ENCODE peak calls at places on chromosome 7, in eight cellular contexts. D is DMS 273 treated with DMSO at 0.1 percent for 48 hours, E is HS-5, O is PC-3, B is fibroblast of mammary gland, K is stomach, R is IMR-90, L is ELF-1. I is an unnamed sample.

GRCh38 chr7:5477723-5478531 is 54.3 kb upstream of the TNRC18 start:
- DNase-seq in L (peak; percentile 70), E (no peak), D (peak; percentile 96), K (no peak), R (no peak), B (no peak), O (no peak), I (peak; percentile 79)

GRCh38 chr7:157046681-157047080 is 36.2 kb upstream of the MNX1 start:
- DNase-seq in B (peak; percentile 39), R (peak; percentile 81), L (no peak), E (peak; percentile 2), K (no peak), D (no peak), O (peak; percentile 89), I (no peak)

GRCh38 chr7:30782690-30783089 is 11.5 kb downstream of the MINDY4 start:
- DNase-seq in K (no peak), L (no peak), D (no peak), E (no peak), B (no peak), O (no peak), R (no peak), I (no peak)

GRCh38 chr7:136874393-136875032 is 6.1 kb downstream of the CHRM2 start:
- DNase-seq in R (peak; percentile 73), O (peak; percentile 55), L (no peak), D (no peak), K (no peak), E (no peak), B (peak; percentile 21), I (peak; percentile 76)

GRCh38 chr7:1671876-1672451 is 1.9 kb downstream of the ELFN1 start:
- DNase-seq in E (no peak), B (no peak), K (no peak), D (no peak), R (no peak), O (no peak), L (no peak), I (no peak)

GRCh38 chr7:90952649-90952991 is 311.6 kb upstream of the FZD1 start:
- DNase-seq in L (no peak), E (no peak), D (no peak), B (no peak), K (no peak), O (no peak), R (no peak), I (peak; percentile 72)

GRCh38 chr7:39271386-39271785 is 293.7 kb downstream of the POU6F2 start:
- DNase-seq in R (no peak), K (peak; percentile 73), O (peak; percentile 47), D (peak; percentile 91), L (no peak), E (no peak), B (no peak), I (peak; percentile 17)

GRCh38 chr7:143906176-143906575 is 4.2 kb upstream of the TCAF1 start:
- DNase-seq in O (no peak), K (no peak), E (no peak), R (no peak), B (no peak), L (no peak), D (no peak), I (no peak)

GRCh38 chr7:64882341-64883112 is 20.5 kb upstream of the ZNF273 start:
- DNase-seq in R (no peak), O (no peak), B (peak; percentile 44), L (peak; percentile 92), E (no peak), K (peak; percentile 25), D (no peak), I (peak; percentile 39)

GRCh38 chr7:83732305-83732704 is 83.4 kb upstream of the SEMA3E start:
- DNase-seq in K (no peak), D (no peak), E (no peak), B (no peak), L (peak; percentile 36), R (no peak), O (peak; percentile 33), I (no peak)

GRCh38 chr7:91940171-91940570 is 491 bp upstream of the AKAP9 start:
- DNase-seq in O (peak; percentile 28), R (no peak), D (peak; percentile 60), B (peak; percentile 33), L (no peak), E (no peak), K (no peak), I (peak; percentile 72)

GRCh38 chr7:1742555-1743303 is 72.7 kb downstream of the ELFN1 start:
- DNase-seq in B (peak; percentile 34), D (no peak), E (no peak), R (peak; percentile 14), K (peak; percentile 76), O (peak; percentile 67), L (no peak), I (no peak)

GRCh38 chr7:158595068-158595467 is 7.4 kb upstream of the PTPRN2 start:
- DNase-seq in K (no peak), L (no peak), D (no peak), O (no peak), B (peak; percentile 23), R (peak; percentile 59), E (no peak), I (peak; percentile 67)

GRCh38 chr7:16918288-16918895 is 36.6 kb upstream of the AGR3 start:
- DNase-seq in O (peak; percentile 70), D (no peak), B (peak; percentile 61), E (peak; percentile 37), R (peak; percentile 64), K (peak; percentile 32), L (no peak), I (peak; percentile 52)

GRCh38 chr7:157520249-157520648 is 183.4 kb downstream of the DNAJB6 start:
- DNase-seq in O (no peak), R (no peak), D (no peak), L (no peak), B (no peak), K (no peak), E (no peak), I (no peak)

I was measured in mesendoderm.